ENCODE peak calls at places on chromosomes 7 and 10, in five cellular contexts. One of them, this sample, is unnamed.

GRCh38 chr7:87140271-87140748 is 11.9 kb upstream of the DMTF1 start:
- DNase-seq in progenitor cell of endocrine pancreas: no peak
- DNase-seq in NAMALWA: no peak
- DNase-seq in iris pigment epithelial cell: no peak
- DNase-seq in RWPE1: no peak
- DNase-seq in this sample: peak

GRCh38 chr7:485188-486081 is 34.2 kb downstream of the PDGFA start:
- DNase-seq in progenitor cell of endocrine pancreas: no peak
- DNase-seq in RWPE1: no peak
- DNase-seq in iris pigment epithelial cell: no peak
- DNase-seq in NAMALWA: no peak
- DNase-seq in this sample: peak

GRCh38 chr7:129940329-129940728 is 12.4 kb downstream of the UBE2H start:
- DNase-seq in iris pigment epithelial cell: no peak
- DNase-seq in progenitor cell of endocrine pancreas: no peak
- DNase-seq in RWPE1: no peak
- DNase-seq in NAMALWA: no peak
- DNase-seq in this sample: no peak

GRCh38 chr7:21767300-21767900 is 178.3 kb downstream of the CDCA7L start:
- DNase-seq in RWPE1: peak
- DNase-seq in progenitor cell of endocrine pancreas: peak
- DNase-seq in NAMALWA: peak
- DNase-seq in iris pigment epithelial cell: peak
- DNase-seq in this sample: peak

GRCh38 chr7:22937946-22938345 is 76.0 kb downstream of the HYCC1 start:
- DNase-seq in progenitor cell of endocrine pancreas: no peak
- DNase-seq in iris pigment epithelial cell: no peak
- DNase-seq in NAMALWA: no peak
- DNase-seq in RWPE1: no peak
- DNase-seq in this sample: no peak

GRCh38 chr10:80199828-80200227 is 5.5 kb downstream of the ANXA11 start:
- DNase-seq in progenitor cell of endocrine pancreas: no peak
- DNase-seq in NAMALWA: no peak
- DNase-seq in iris pigment epithelial cell: peak
- DNase-seq in RWPE1: no peak
- DNase-seq in this sample: peak

GRCh38 chr10:127919418-127920191 is 12.7 kb downstream of the PTPRE start:
- DNase-seq in progenitor cell of endocrine pancreas: no peak
- DNase-seq in iris pigment epithelial cell: peak
- DNase-seq in NAMALWA: peak
- DNase-seq in RWPE1: peak
- DNase-seq in this sample: no peak

GRCh38 chr7:149240637-149241036 is 1.2 kb downstream of the ZNF212 start:
- DNase-seq in RWPE1: no peak
- DNase-seq in progenitor cell of endocrine pancreas: no peak
- DNase-seq in NAMALWA: no peak
- DNase-seq in iris pigment epithelial cell: no peak
- DNase-seq in this sample: no peak

GRCh38 chr7:391961-392524 is 102.1 kb downstream of the FOXL3 start:
- DNase-seq in progenitor cell of endocrine pancreas: no peak
- DNase-seq in iris pigment epithelial cell: no peak
- DNase-seq in NAMALWA: no peak
- DNase-seq in RWPE1: no peak
- DNase-seq in this sample: peak

GRCh38 chr10:125399289-125399688 is 238.9 kb upstream of the CTBP2 start:
- DNase-seq in iris pigment epithelial cell: no peak
- DNase-seq in RWPE1: no peak
- DNase-seq in progenitor cell of endocrine pancreas: no peak
- DNase-seq in NAMALWA: no peak
- DNase-seq in this sample: no peak

GRCh38 chr10:86349474-86349873 is 17.1 kb downstream of the GRID1 start:
- DNase-seq in RWPE1: no peak
- DNase-seq in iris pigment epithelial cell: no peak
- DNase-seq in NAMALWA: peak
- DNase-seq in progenitor cell of endocrine pancreas: peak
- DNase-seq in this sample: no peak

GRCh38 chr10:55786461-55786860 is 574.6 kb downstream of the ZWINT start:
- DNase-seq in RWPE1: no peak
- DNase-seq in progenitor cell of endocrine pancreas: no peak
- DNase-seq in NAMALWA: no peak
- DNase-seq in iris pigment epithelial cell: no peak
- DNase-seq in this sample: no peak

GRCh38 chr7:155959894-155960293 is 147.6 kb upstream of the SHH start:
- DNase-seq in iris pigment epithelial cell: no peak
- DNase-seq in RWPE1: no peak
- DNase-seq in NAMALWA: no peak
- DNase-seq in progenitor cell of endocrine pancreas: no peak
- DNase-seq in this sample: peak

GRCh38 chr10:72712136-72712535 is 20.2 kb downstream of the MCU start:
- DNase-seq in NAMALWA: no peak
- DNase-seq in progenitor cell of endocrine pancreas: no peak
- DNase-seq in RWPE1: no peak
- DNase-seq in iris pigment epithelial cell: no peak
- DNase-seq in this sample: no peak

GRCh38 chr10:125779403-125780327 is 4.0 kb upstream of the MMP21 start:
- DNase-seq in RWPE1: no peak
- DNase-seq in NAMALWA: no peak
- DNase-seq in progenitor cell of endocrine pancreas: no peak
- DNase-seq in iris pigment epithelial cell: no peak
- DNase-seq in this sample: no peak

GRCh38 chr10:789831-790701 is 100.6 kb upstream of the DIP2C start:
- DNase-seq in iris pigment epithelial cell: no peak
- DNase-seq in progenitor cell of endocrine pancreas: no peak
- DNase-seq in RWPE1: no peak
- DNase-seq in NAMALWA: no peak
- DNase-seq in this sample: no peak

GRCh38 chr7:16494551-16494950 is 29.0 kb upstream of the SOSTDC1 start:
- DNase-seq in NAMALWA: no peak
- DNase-seq in progenitor cell of endocrine pancreas: no peak
- DNase-seq in RWPE1: no peak
- DNase-seq in iris pigment epithelial cell: no peak
- DNase-seq in this sample: no peak

GRCh38 chr10:68666280-68666760 is 54.7 kb upstream of the CCAR1 start:
- DNase-seq in RWPE1: peak
- DNase-seq in NAMALWA: no peak
- DNase-seq in iris pigment epithelial cell: peak
- DNase-seq in progenitor cell of endocrine pancreas: no peak
- DNase-seq in this sample: no peak

GRCh38 chr10:35089641-35090161 is 440 bp downstream of the CUL2 start:
- DNase-seq in iris pigment epithelial cell: peak
- DNase-seq in NAMALWA: peak
- DNase-seq in RWPE1: peak
- DNase-seq in progenitor cell of endocrine pancreas: no peak
- DNase-seq in this sample: no peak

GRCh38 chr7:39091774-39092173 is 114.1 kb downstream of the POU6F2 start:
- DNase-seq in iris pigment epithelial cell: no peak
- DNase-seq in RWPE1: no peak
- DNase-seq in NAMALWA: no peak
- DNase-seq in progenitor cell of endocrine pancreas: no peak
- DNase-seq in this sample: no peak

GRCh38 chr10:3838723-3839437 is 53.9 kb upstream of the KLF6 start:
- DNase-seq in RWPE1: no peak
- DNase-seq in iris pigment epithelial cell: peak
- DNase-seq in progenitor cell of endocrine pancreas: no peak
- DNase-seq in NAMALWA: no peak
- DNase-seq in this sample: no peak

GRCh38 chr10:35127289-35127891 is 744 bp downstream of the CREM start:
- DNase-seq in RWPE1: peak
- DNase-seq in iris pigment epithelial cell: peak
- DNase-seq in progenitor cell of endocrine pancreas: peak
- DNase-seq in NAMALWA: peak
- DNase-seq in this sample: peak

GRCh38 chr7:76047305-76047810 is 442 bp downstream of the STYXL1 start:
- DNase-seq in NAMALWA: peak
- DNase-seq in progenitor cell of endocrine pancreas: no peak
- DNase-seq in iris pigment epithelial cell: peak
- DNase-seq in RWPE1: peak
- DNase-seq in this sample: no peak

GRCh38 chr10:118482393-118483331 is 112.8 kb downstream of the PRLHR start:
- DNase-seq in NAMALWA: no peak
- DNase-seq in iris pigment epithelial cell: no peak
- DNase-seq in progenitor cell of endocrine pancreas: no peak
- DNase-seq in RWPE1: no peak
- DNase-seq in this sample: no peak